ENCODE peak calls at places on chromosomes 12 and 14, in seven cellular contexts. F is NCI-H2081; L is NCI-H1417; O is NCI-H1694; I is NCI-H1092; H is activated naive CD4-positive, alpha-beta T cell treated with anti-CD3 and anti-CD28 coated beads for 36 hours; Z is RWPE1. X is an unnamed sample.
A peak's percentile ranks its signal among the peaks of the same experiment; 100 is the strongest.

GRCh38 chr14:104280085-104280901 is 141.9 kb downstream of the KIF26A start:
- DNase-seq in F (no peak), L (no peak), O (no peak), I (no peak), H (peak; percentile 2), Z (no peak), X (peak; percentile 6)

GRCh38 chr14:100428727-100429126 is 105.6 kb downstream of the SLC25A47 start:
- DNase-seq in F (no peak), L (no peak), O (no peak), I (no peak), H (no peak), Z (no peak), X (peak; percentile 56)

GRCh38 chr14:68507544-68508081 is 285.3 kb downstream of the ZFP36L1 start:
- DNase-seq in F (no peak), L (no peak), O (no peak), I (no peak), H (peak; percentile 22), Z (no peak), X (peak; percentile 24)

GRCh38 chr12:60194682-60195081 is 598.9 kb downstream of the SLC16A7 start:
- DNase-seq in F (no peak), L (no peak), O (no peak), I (no peak), H (no peak), Z (peak; percentile 8), X (no peak)

GRCh38 chr14:104604461-104605449 is at the start of gene TMEM179:
- DNase-seq in F (peak; percentile 73), L (peak; percentile 93), O (no peak), I (no peak), H (no peak), Z (peak; percentile 46), X (no peak)

GRCh38 chr12:51959211-51959610 is 7.7 kb downstream of the ACVR1B start:
- DNase-seq in F (no peak), L (no peak), O (no peak), I (no peak), H (no peak), Z (no peak), X (no peak)

GRCh38 chr14:50624447-50624846 is 43.7 kb downstream of the SAV1 start:
- DNase-seq in F (no peak), L (no peak), O (no peak), I (no peak), H (no peak), Z (no peak), X (no peak)

GRCh38 chr12:111340231-111340630 is 28.7 kb downstream of the PHETA1 start:
- DNase-seq in F (no peak), L (no peak), O (no peak), I (no peak), H (no peak), Z (no peak), X (no peak)

GRCh38 chr14:77390188-77390587 is 13.0 kb downstream of the SAMD15 start:
- DNase-seq in F (no peak), L (no peak), O (no peak), I (no peak), H (no peak), Z (no peak), X (no peak)

GRCh38 chr14:76352639-76353281 is 23.2 kb upstream of the ESRRB start:
- DNase-seq in F (peak; percentile 40), L (peak; percentile 65), O (peak; percentile 73), I (peak; percentile 27), H (peak; percentile 53), Z (peak; percentile 37), X (peak; percentile 61)

GRCh38 chr12:121579190-121579791 is 1.5 kb downstream of the KDM2B start:
- DNase-seq in F (no peak), L (peak; percentile 70), O (no peak), I (no peak), H (peak; percentile 39), Z (no peak), X (peak; percentile 56)

GRCh38 chr12:118190266-118190665 is 54.3 kb downstream of the PEBP1 start:
- DNase-seq in F (peak; percentile 33), L (peak; percentile 44), O (peak; percentile 29), I (no peak), H (no peak), Z (no peak), X (no peak)

GRCh38 chr14:68961781-68962584 is 17.1 kb downstream of the ACTN1 start:
- DNase-seq in F (peak; percentile 15), L (peak; percentile 69), O (no peak), I (no peak), H (no peak), Z (peak; percentile 88), X (no peak)

GRCh38 chr12:107318554-107318803 is 225.1 kb upstream of the CRY1 start:
- DNase-seq in F (no peak), L (no peak), O (no peak), I (peak; percentile 43), H (no peak), Z (peak; percentile 7), X (no peak)

GRCh38 chr12:106227641-106228319 is 20.0 kb downstream of the CKAP4 start:
- DNase-seq in F (no peak), L (peak; percentile 15), O (no peak), I (no peak), H (peak; percentile 72), Z (peak; percentile 73), X (peak; percentile 71)

GRCh38 chr14:95697764-95698163 is 11.5 kb downstream of the TCL1B start:
- DNase-seq in F (no peak), L (no peak), O (no peak), I (no peak), H (no peak), Z (no peak), X (no peak)

GRCh38 chr12:1306096-1306495 is 288.3 kb downstream of the FBXL14 start:
- DNase-seq in F (no peak), L (no peak), O (no peak), I (no peak), H (no peak), Z (no peak), X (no peak)

GRCh38 chr12:94867066-94867855 is 136.2 kb downstream of the NDUFA12 start:
- DNase-seq in F (no peak), L (no peak), O (no peak), I (no peak), H (no peak), Z (no peak), X (no peak)

GRCh38 chr14:73833024-73833423 is 18.6 kb upstream of the PTGR2 start:
- DNase-seq in F (no peak), L (no peak), O (peak; percentile 15), I (no peak), H (no peak), Z (no peak), X (no peak)

GRCh38 chr12:88172844-88173407 is 30.8 kb downstream of the TMTC3 start:
- DNase-seq in F (no peak), L (no peak), O (no peak), I (no peak), H (no peak), Z (peak; percentile 7), X (no peak)

GRCh38 chr14:78606111-78606510 is 435.9 kb downstream of the NRXN3 start:
- DNase-seq in F (no peak), L (no peak), O (no peak), I (no peak), H (no peak), Z (no peak), X (no peak)

GRCh38 chr12:111034148-111034910 is 114.0 kb upstream of the MYL2 start:
- DNase-seq in F (no peak), L (peak; percentile 74), O (no peak), I (no peak), H (no peak), Z (no peak), X (no peak)

GRCh38 chr12:19044877-19045276 is 84.7 kb upstream of the PLEKHA5 start:
- DNase-seq in F (no peak), L (no peak), O (no peak), I (no peak), H (no peak), Z (no peak), X (no peak)

GRCh38 chr12:27460471-27460978 is 14.0 kb downstream of the SMCO2 start:
- DNase-seq in F (no peak), L (no peak), O (no peak), I (no peak), H (peak; percentile 68), Z (peak; percentile 5), X (peak; percentile 59)

X was measured in activated CD4-positive, alpha-beta memory T cell treated with anti-CD3 and anti-CD28 coated beads for 36 hours.